ENCODE peak calls at places on chromosomes 7 and 10, in five cellular contexts. L is Peyer's patch, M is A549, A is transverse colon, W is right lobe of liver. J is an unnamed sample.
A peak's percentile ranks its signal among the peaks of the same experiment; 100 is the strongest.

GRCh38 chr10:110498982-110499795 is 1.5 kb downstream of the DUSP5 start:
- DNase-seq in M (no peak), L (peak; percentile 69), W (no peak), A (peak; percentile 64), J (no peak)

GRCh38 chr7:16293669-16294425 is 127.5 kb downstream of the CRPPA start:
- DNase-seq in L (no peak), A (no peak), W (no peak), M (no peak), J (no peak)

GRCh38 chr10:97150191-97150590 is 35.6 kb downstream of the SLIT1 start:
- DNase-seq in W (no peak), L (no peak), M (no peak), A (no peak), J (no peak)

GRCh38 chr10:52631648-52632047 is 140.9 kb downstream of the MBL2 start:
- DNase-seq in W (no peak), L (no peak), M (no peak), A (no peak), J (no peak)

GRCh38 chr10:86443936-86444335 is 77.3 kb upstream of the GRID1 start:
- DNase-seq in A (no peak), M (no peak), L (no peak), W (no peak), J (no peak)

GRCh38 chr7:95578299-95578855 is 17.9 kb downstream of the PDK4 start:
- DNase-seq in M (no peak), L (no peak), A (no peak), W (peak; percentile 78), J (no peak)

GRCh38 chr10:44885710-44886109 is 25.4 kb upstream of the TMEM72 start:
- DNase-seq in W (no peak), L (no peak), A (no peak), M (no peak), J (no peak)

GRCh38 chr7:110835209-110835608 is 255.7 kb upstream of the LRRN3 start:
- DNase-seq in A (peak; percentile 23), W (no peak), M (no peak), L (no peak), J (no peak)

GRCh38 chr10:54614062-54614461 is 187.0 kb downstream of the PCDH15 start:
- DNase-seq in L (no peak), W (no peak), A (no peak), M (no peak), J (no peak)

GRCh38 chr10:43890124-43890523 is 241.4 kb upstream of the ZNF32 start:
- DNase-seq in A (no peak), W (no peak), M (no peak), L (no peak), J (no peak)

GRCh38 chr10:33365871-33366411 is 31.5 kb upstream of the NRP1 start:
- DNase-seq in W (no peak), A (no peak), L (no peak), M (peak; percentile 21), J (no peak)

GRCh38 chr7:80288175-80289122 is 153.8 kb downstream of the GNAI1 start:
- DNase-seq in L (no peak), W (no peak), A (no peak), M (no peak), J (no peak)

GRCh38 chr10:34666008-34666700 is 148.9 kb downstream of the PARD3 start:
- DNase-seq in A (peak; percentile 37), W (no peak), M (peak; percentile 73), L (no peak), J (no peak)

GRCh38 chr7:514651-515598 is 4.7 kb downstream of the PDGFA start:
- DNase-seq in M (no peak), A (peak; percentile 78), W (no peak), L (no peak), J (no peak)

GRCh38 chr10:35225204-35225603 is 98.6 kb downstream of the CREM start:
- DNase-seq in W (no peak), A (no peak), L (no peak), M (no peak), J (no peak)

GRCh38 chr10:110777017-110777416 is 94.7 kb upstream of the PDCD4 start:
- DNase-seq in M (no peak), L (no peak), W (no peak), A (no peak), J (no peak)

GRCh38 chr10:72087392-72087968 is 871 bp downstream of the SPOCK2 start:
- DNase-seq in W (no peak), L (peak; percentile 65), A (peak; percentile 39), M (no peak), J (no peak)

GRCh38 chr7:83936056-83936703 is 258.4 kb downstream of the SEMA3A start:
- DNase-seq in L (no peak), M (peak; percentile 19), W (peak; percentile 54), A (peak; percentile 47), J (peak; percentile 22)

GRCh38 chr7:145106001-145106400 is 270.1 kb upstream of the TPK1 start:
- DNase-seq in M (no peak), W (no peak), L (no peak), A (no peak), J (no peak)

GRCh38 chr7:157496426-157497275 is 159.8 kb downstream of the DNAJB6 start:
- DNase-seq in A (no peak), W (peak; percentile 35), L (no peak), M (no peak), J (no peak)

GRCh38 chr10:5293691-5294550 is 70.8 kb upstream of the UCN3 start:
- DNase-seq in W (peak; percentile 65), M (peak; percentile 77), L (peak; percentile 49), A (peak; percentile 75), J (peak; percentile 39)

GRCh38 chr7:21704362-21704761 is 161.5 kb downstream of the DNAH11 start:
- DNase-seq in M (no peak), A (no peak), W (no peak), L (no peak), J (no peak)

GRCh38 chr7:1413936-1414639 is 45.2 kb downstream of the MICALL2 start:
- DNase-seq in L (no peak), W (no peak), A (no peak), M (no peak), J (no peak)

GRCh38 chr7:2000801-2001321 is 231.9 kb downstream of the MAD1L1 start:
- DNase-seq in M (no peak), L (no peak), W (no peak), A (no peak), J (peak; percentile 15)

DNA sequence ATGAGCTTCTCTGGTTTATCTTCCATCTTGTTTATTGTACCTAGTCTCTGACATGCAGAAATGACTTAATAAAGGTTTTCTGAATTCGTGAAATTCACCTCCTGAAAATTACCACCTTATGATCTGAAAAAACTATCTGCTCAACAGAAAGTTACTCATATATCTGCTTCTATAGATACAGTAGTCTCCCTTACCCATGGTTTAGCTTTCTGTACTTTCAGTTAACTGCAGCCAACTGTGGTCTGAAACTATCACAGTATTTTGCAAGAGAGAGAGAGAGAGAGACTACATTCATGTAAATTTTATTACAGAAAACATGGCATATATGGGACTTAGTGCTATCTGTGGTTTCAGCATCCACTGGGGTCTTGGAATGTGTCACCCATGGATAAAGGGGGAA is 909.0 kb upstream of the C7orf33 start:
- DNase-seq in L (no peak), W (no peak), A (no peak), M (no peak), J (no peak)
- TF ChIP-seq POLR2A in L (no peak), W (no peak), A (no peak), M (no peak), J (no peak)

DNA sequence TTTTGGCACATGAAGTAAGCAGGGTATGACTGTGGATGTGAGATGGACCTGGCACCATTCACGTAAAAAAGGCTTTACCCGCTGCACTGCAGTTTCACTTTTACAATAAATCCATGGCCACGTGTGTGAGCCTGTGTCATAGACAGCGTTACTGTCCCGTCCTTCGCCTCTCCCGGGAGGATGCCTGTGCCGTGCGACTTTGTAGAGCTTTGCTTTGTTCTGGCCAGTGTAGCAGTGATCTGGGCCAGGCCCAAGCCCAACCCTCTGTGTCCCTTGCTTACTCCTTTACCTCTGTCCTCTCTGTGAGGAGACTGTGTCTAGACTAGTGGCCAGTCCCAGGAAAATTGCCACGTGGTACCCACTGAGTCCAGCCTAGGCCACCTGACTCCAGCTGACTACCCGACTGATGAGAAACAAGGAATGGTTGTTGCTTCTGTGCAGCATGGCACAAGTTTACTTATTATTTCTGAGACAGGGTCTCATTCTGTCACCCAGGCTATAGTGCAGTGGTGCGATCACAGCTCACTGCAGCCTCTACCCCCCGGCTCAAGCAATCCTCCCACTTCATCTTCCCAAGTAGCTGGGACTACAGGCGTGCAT is 48.1 kb downstream of the JAKMIP3 start:
- DNase-seq in A (no peak), W (peak; percentile 36), M (no peak), L (no peak), J (no peak)
- H3K27ac ChIP-seq in A (no peak overlapping the region), W (no peak overlapping the region), M (no peak overlapping the region), L (no peak overlapping the region), J (no peak overlapping the region)

DNA sequence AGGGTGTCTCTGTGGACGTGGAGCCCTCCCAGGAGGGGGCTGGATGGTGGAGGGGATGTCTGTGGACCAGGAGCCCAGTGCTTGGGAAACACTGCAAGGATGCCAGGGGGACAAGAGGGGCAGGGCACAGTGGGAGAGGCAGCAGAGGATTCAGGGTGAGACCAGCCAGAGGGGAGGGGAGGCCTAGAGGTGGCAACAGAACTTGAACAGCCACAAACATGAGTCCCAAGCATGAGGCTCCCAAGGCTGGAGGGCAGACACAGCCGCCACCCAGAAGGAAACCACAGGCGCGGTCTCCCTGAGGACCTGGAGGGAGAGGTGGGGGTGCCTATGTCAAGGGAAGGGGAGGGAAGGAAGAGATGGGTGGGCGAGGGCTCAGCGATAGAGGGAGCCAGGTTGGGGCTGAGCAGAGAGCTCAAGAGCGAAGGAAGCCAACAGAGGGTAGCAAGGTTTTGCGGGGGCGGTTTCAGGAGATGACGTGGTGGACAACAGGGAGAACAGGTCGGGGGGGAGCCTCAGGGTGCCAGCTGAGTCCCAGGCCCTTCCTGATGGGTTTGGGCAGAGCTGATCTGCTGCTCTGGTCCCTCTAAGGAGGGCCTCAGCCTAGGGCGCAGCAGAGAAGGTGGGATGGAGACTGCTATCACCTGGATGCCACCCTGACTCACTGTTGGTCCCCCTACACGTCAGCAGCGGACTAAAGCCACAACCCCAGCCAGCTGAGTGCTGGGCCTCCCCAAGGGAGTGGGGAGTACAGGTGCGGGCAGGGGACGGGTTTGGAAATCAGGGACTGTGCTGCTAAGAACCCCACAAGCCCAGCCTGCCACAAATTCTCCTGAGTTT is 6.7 kb upstream of the PILRA start:
- DNase-seq in A (peak; percentile 41), M (no peak), L (peak; percentile 75), W (no peak), J (no peak)
- TF ChIP-seq POLR2A in A (peak; percentile 21), M (no peak), L (no peak), W (no peak), J (no peak)

DNA sequence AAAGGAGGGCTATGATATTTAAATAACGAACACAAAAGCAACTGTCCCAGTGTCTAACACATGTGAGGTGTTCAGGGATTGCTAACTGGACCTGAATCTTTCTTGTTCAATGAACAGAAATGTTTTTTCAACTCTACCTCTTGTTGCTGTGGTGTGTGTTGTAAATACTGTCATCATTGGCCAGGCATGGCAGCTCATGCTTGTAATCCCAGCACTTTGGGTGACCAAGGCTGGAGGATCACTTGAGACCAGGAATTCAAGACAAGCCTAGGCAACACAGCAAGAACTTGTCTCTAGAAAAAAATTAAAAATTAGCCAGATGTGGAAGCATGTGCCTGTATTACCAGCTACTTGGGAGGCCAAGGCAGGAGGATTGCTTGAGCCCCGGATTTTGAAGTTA is 1250.9 kb downstream of the TYW1 start:
- DNase-seq in L (no peak), M (no peak), A (no peak), W (no peak), J (no peak)
- H3K27ac ChIP-seq in L (no peak overlapping the region), M (no peak overlapping the region), A (no peak overlapping the region), W (no peak overlapping the region), J (no peak overlapping the region)

GRCh38 chr7:134374791-134375190 is 58.1 kb upstream of the SLC35B4 start:
- DNase-seq in L (no peak), A (no peak), M (no peak), W (no peak), J (no peak)
- TF ChIP-seq POLR2A in L (no peak), A (no peak), M (no peak), W (no peak), J (no peak)

GRCh38 chr7:92810242-92810611 is 26.1 kb downstream of the CDK6 start:
- DNase-seq in L (no peak), A (no peak), M (peak; percentile 8), W (no peak), J (no peak)
- H3K27ac ChIP-seq in L (no peak overlapping the region), A (peak overlapping the region; percentile 74), M (peak overlapping the region; percentile 90), W (no peak overlapping the region), J (peak overlapping the region; percentile 64)